ENCODE peak calls at places on chromosomes 6 and 20, in five cellular contexts. One of them, this sample, is unnamed.
A peak's percentile ranks its signal among the peaks of the same experiment; 100 is the strongest.

GRCh38 chr20:14193443-14193842 is 144.0 kb downstream of the FLRT3 start:
- DNase-seq in neural progenitor cell: peak; percentile 15
- DNase-seq in body of pancreas: no peak
- DNase-seq in ovary: no peak
- DNase-seq in mucosa of descending colon: no peak
- DNase-seq in this sample: no peak

GRCh38 chr20:3161316-3162079 is 1.8 kb upstream of the FASTKD5 start:
- DNase-seq in ovary: no peak
- DNase-seq in neural progenitor cell: no peak
- DNase-seq in mucosa of descending colon: no peak
- DNase-seq in body of pancreas: peak; percentile 6
- DNase-seq in this sample: no peak

GRCh38 chr6:12791371-12791770 is 74.8 kb downstream of the PHACTR1 start:
- DNase-seq in mucosa of descending colon: no peak
- DNase-seq in neural progenitor cell: no peak
- DNase-seq in ovary: no peak
- DNase-seq in body of pancreas: no peak
- DNase-seq in this sample: no peak

GRCh38 chr20:37490670-37491350 is 30.2 kb upstream of the NNAT start:
- DNase-seq in neural progenitor cell: no peak
- DNase-seq in body of pancreas: no peak
- DNase-seq in ovary: no peak
- DNase-seq in mucosa of descending colon: no peak
- DNase-seq in this sample: no peak

GRCh38 chr20:48772183-48772976 is 55.4 kb downstream of the PREX1 start:
- DNase-seq in mucosa of descending colon: peak; percentile 50
- DNase-seq in neural progenitor cell: no peak
- DNase-seq in ovary: no peak
- DNase-seq in body of pancreas: no peak
- DNase-seq in this sample: no peak

GRCh38 chr20:13991311-13991710 is 897 bp upstream of the SEL1L2 start:
- DNase-seq in neural progenitor cell: peak; percentile 18
- DNase-seq in body of pancreas: no peak
- DNase-seq in ovary: no peak
- DNase-seq in mucosa of descending colon: no peak
- DNase-seq in this sample: no peak

GRCh38 chr6:95087394-95088097 is 489.8 kb upstream of the MANEA start:
- DNase-seq in body of pancreas: no peak
- DNase-seq in mucosa of descending colon: no peak
- DNase-seq in neural progenitor cell: no peak
- DNase-seq in ovary: no peak
- DNase-seq in this sample: no peak

GRCh38 chr6:84284428-84285033 is 57.1 kb upstream of the CEP162 start:
- DNase-seq in neural progenitor cell: peak; percentile 47
- DNase-seq in ovary: no peak
- DNase-seq in mucosa of descending colon: no peak
- DNase-seq in body of pancreas: no peak
- DNase-seq in this sample: no peak

GRCh38 chr20:63048516-63049190 is 41.9 kb upstream of the BHLHE23 start:
- DNase-seq in neural progenitor cell: no peak
- DNase-seq in mucosa of descending colon: no peak
- DNase-seq in body of pancreas: no peak
- DNase-seq in ovary: no peak
- DNase-seq in this sample: no peak

GRCh38 chr6:169188051-169188863 is 65.4 kb downstream of the THBS2 start:
- DNase-seq in neural progenitor cell: no peak
- DNase-seq in ovary: no peak
- DNase-seq in mucosa of descending colon: no peak
- DNase-seq in body of pancreas: no peak
- DNase-seq in this sample: no peak

GRCh38 chr20:63453029-63453523 is 19.4 kb downstream of the KCNQ2 start:
- DNase-seq in ovary: no peak
- DNase-seq in mucosa of descending colon: no peak
- DNase-seq in body of pancreas: no peak
- DNase-seq in neural progenitor cell: no peak
- DNase-seq in this sample: no peak

GRCh38 chr6:150177260-150178246 is 34.7 kb downstream of the PPP1R14C start:
- DNase-seq in body of pancreas: no peak
- DNase-seq in neural progenitor cell: no peak
- DNase-seq in mucosa of descending colon: no peak
- DNase-seq in ovary: no peak
- DNase-seq in this sample: no peak

GRCh38 chr6:135195045-135195444 is 13.9 kb downstream of the MYB start:
- DNase-seq in mucosa of descending colon: no peak
- DNase-seq in neural progenitor cell: no peak
- DNase-seq in body of pancreas: no peak
- DNase-seq in ovary: no peak
- DNase-seq in this sample: no peak

GRCh38 chr6:34514593-34515472 is 41.3 kb downstream of the SPDEF start:
- DNase-seq in neural progenitor cell: peak; percentile 92
- DNase-seq in mucosa of descending colon: no peak
- DNase-seq in body of pancreas: no peak
- DNase-seq in ovary: peak; percentile 62
- DNase-seq in this sample: no peak

GRCh38 chr6:169251371-169251802 is 2.3 kb downstream of the THBS2 start:
- DNase-seq in mucosa of descending colon: no peak
- DNase-seq in neural progenitor cell: no peak
- DNase-seq in body of pancreas: no peak
- DNase-seq in ovary: no peak
- DNase-seq in this sample: no peak

GRCh38 chr6:137070303-137070702 is 25.5 kb upstream of the IL20RA start:
- DNase-seq in neural progenitor cell: no peak
- DNase-seq in mucosa of descending colon: no peak
- DNase-seq in body of pancreas: no peak
- DNase-seq in ovary: no peak
- DNase-seq in this sample: no peak

GRCh38 chr6:22367331-22367730 is 70.5 kb upstream of the PRL start:
- DNase-seq in neural progenitor cell: no peak
- DNase-seq in mucosa of descending colon: no peak
- DNase-seq in ovary: no peak
- DNase-seq in body of pancreas: no peak
- DNase-seq in this sample: no peak

GRCh38 chr6:53831956-53832660 is 37.3 kb downstream of the LRRC1 start:
- DNase-seq in ovary: no peak
- DNase-seq in neural progenitor cell: no peak
- DNase-seq in body of pancreas: no peak
- DNase-seq in mucosa of descending colon: no peak
- DNase-seq in this sample: no peak

GRCh38 chr6:53834134-53834533 is 39.3 kb downstream of the LRRC1 start:
- DNase-seq in mucosa of descending colon: no peak
- DNase-seq in ovary: no peak
- DNase-seq in neural progenitor cell: no peak
- DNase-seq in body of pancreas: no peak
- DNase-seq in this sample: no peak

GRCh38 chr6:53831081-53831839 is 36.5 kb downstream of the LRRC1 start:
- DNase-seq in body of pancreas: no peak
- DNase-seq in mucosa of descending colon: no peak
- DNase-seq in ovary: no peak
- DNase-seq in neural progenitor cell: no peak
- DNase-seq in this sample: no peak

GRCh38 chr6:53830356-53830755 is 35.6 kb downstream of the LRRC1 start:
- DNase-seq in mucosa of descending colon: no peak
- DNase-seq in body of pancreas: no peak
- DNase-seq in neural progenitor cell: no peak
- DNase-seq in ovary: no peak
- DNase-seq in this sample: no peak

GRCh38 chr6:53833147-53833546 is 38.3 kb downstream of the LRRC1 start:
- DNase-seq in neural progenitor cell: no peak
- DNase-seq in body of pancreas: no peak
- DNase-seq in mucosa of descending colon: no peak
- DNase-seq in ovary: no peak
- DNase-seq in this sample: no peak
- H3K4me1 ChIP-seq in neural progenitor cell: peaks cover 28% of the 10 kb centered on the region
- H3K4me1 ChIP-seq in body of pancreas: peaks cover 27% of the 10 kb centered on the region
- H3K4me1 ChIP-seq in mucosa of descending colon: peaks cover 42% of the 10 kb centered on the region
- H3K4me1 ChIP-seq in ovary: peaks cover 2% of the 10 kb centered on the region
- H3K4me1 ChIP-seq in this sample: no peaks in the 10 kb centered on the region

GRCh38 chr20:33312583-33312982 is 29.6 kb downstream of the BPIFB1 start:
- DNase-seq in ovary: no peak
- DNase-seq in body of pancreas: no peak
- DNase-seq in neural progenitor cell: no peak
- DNase-seq in mucosa of descending colon: no peak
- DNase-seq in this sample: no peak
- TF ChIP-seq CTCF in ovary: no peak
- TF ChIP-seq CTCF in body of pancreas: no peak
- TF ChIP-seq CTCF in neural progenitor cell: no peak
- TF ChIP-seq CTCF in mucosa of descending colon: no peak
- TF ChIP-seq CTCF in this sample: no peak

GRCh38 chr6:146287691-146288369 is 255.8 kb upstream of the RAB32 start:
- DNase-seq in body of pancreas: no peak
- DNase-seq in neural progenitor cell: no peak
- DNase-seq in mucosa of descending colon: no peak
- DNase-seq in ovary: no peak
- DNase-seq in this sample: no peak

GRCh38 chr6:146290589-146290901 is 253.1 kb upstream of the RAB32 start:
- DNase-seq in body of pancreas: no peak
- DNase-seq in neural progenitor cell: no peak
- DNase-seq in mucosa of descending colon: no peak
- DNase-seq in ovary: no peak
- DNase-seq in this sample: no peak

GRCh38 chr6:146289816-146290588 is 253.6 kb upstream of the RAB32 start:
- DNase-seq in body of pancreas: no peak
- DNase-seq in mucosa of descending colon: peak; percentile 13
- DNase-seq in ovary: no peak
- DNase-seq in neural progenitor cell: no peak
- DNase-seq in this sample: no peak

GRCh38 chr6:146295695-146296094 is 247.9 kb upstream of the RAB32 start:
- DNase-seq in neural progenitor cell: no peak
- DNase-seq in ovary: no peak
- DNase-seq in body of pancreas: no peak
- DNase-seq in mucosa of descending colon: no peak
- DNase-seq in this sample: no peak

GRCh38 chr6:146292506-146292905 is 251.1 kb upstream of the RAB32 start:
- DNase-seq in mucosa of descending colon: no peak
- DNase-seq in neural progenitor cell: no peak
- DNase-seq in body of pancreas: no peak
- DNase-seq in ovary: no peak
- DNase-seq in this sample: no peak
- H3K4me1 ChIP-seq in mucosa of descending colon: no peaks in the 10 kb centered on the region
- H3K4me1 ChIP-seq in neural progenitor cell: no peaks in the 10 kb centered on the region
- H3K4me1 ChIP-seq in body of pancreas: no peaks in the 10 kb centered on the region
- H3K4me1 ChIP-seq in ovary: no peaks in the 10 kb centered on the region
- H3K4me1 ChIP-seq in this sample: no peaks in the 10 kb centered on the region

GRCh38 chr6:168072266-168072665 is 6.7 kb downstream of the FRMD1 start:
- DNase-seq in ovary: no peak
- DNase-seq in body of pancreas: no peak
- DNase-seq in mucosa of descending colon: no peak
- DNase-seq in neural progenitor cell: no peak
- DNase-seq in this sample: no peak

GRCh38 chr6:168073937-168074730 is 4.9 kb downstream of the FRMD1 start:
- DNase-seq in mucosa of descending colon: no peak
- DNase-seq in ovary: no peak
- DNase-seq in neural progenitor cell: no peak
- DNase-seq in body of pancreas: no peak
- DNase-seq in this sample: no peak

GRCh38 chr6:168070804-168071203 is 8.2 kb downstream of the FRMD1 start:
- DNase-seq in ovary: no peak
- DNase-seq in neural progenitor cell: no peak
- DNase-seq in mucosa of descending colon: no peak
- DNase-seq in body of pancreas: no peak
- DNase-seq in this sample: no peak

GRCh38 chr6:168072730-168073129 is 6.3 kb downstream of the FRMD1 start:
- DNase-seq in body of pancreas: no peak
- DNase-seq in ovary: no peak
- DNase-seq in mucosa of descending colon: no peak
- DNase-seq in neural progenitor cell: no peak
- DNase-seq in this sample: no peak

GRCh38 chr6:168071620-168072019 is 7.4 kb downstream of the FRMD1 start:
- DNase-seq in body of pancreas: no peak
- DNase-seq in ovary: no peak
- DNase-seq in neural progenitor cell: no peak
- DNase-seq in mucosa of descending colon: no peak
- DNase-seq in this sample: no peak
- TF ChIP-seq CTCF in body of pancreas: peak; percentile 31
- TF ChIP-seq CTCF in ovary: no peak
- TF ChIP-seq CTCF in neural progenitor cell: peak; percentile 40
- TF ChIP-seq CTCF in mucosa of descending colon: no peak
- TF ChIP-seq CTCF in this sample: no peak

GRCh38 chr6:139776051-139776450 is 401.6 kb upstream of the CITED2 start:
- DNase-seq in body of pancreas: no peak
- DNase-seq in mucosa of descending colon: peak; percentile 58
- DNase-seq in neural progenitor cell: peak; percentile 79
- DNase-seq in ovary: no peak
- DNase-seq in this sample: no peak
- H3K4me1 ChIP-seq in body of pancreas: peaks cover 46% of the 10 kb centered on the region
- H3K4me1 ChIP-seq in mucosa of descending colon: no peaks in the 10 kb centered on the region
- H3K4me1 ChIP-seq in neural progenitor cell: peaks cover 49% of the 10 kb centered on the region
- H3K4me1 ChIP-seq in ovary: peaks cover 3% of the 10 kb centered on the region
- H3K4me1 ChIP-seq in this sample: no peaks in the 10 kb centered on the region

GRCh38 chr6:112004397-112005341 is 49.2 kb upstream of the CCN6 start:
- DNase-seq in ovary: no peak
- DNase-seq in neural progenitor cell: no peak
- DNase-seq in body of pancreas: no peak
- DNase-seq in mucosa of descending colon: peak; percentile 47
- DNase-seq in this sample: no peak

GRCh38 chr6:112007805-112008204 is 46.1 kb upstream of the CCN6 start:
- DNase-seq in ovary: peak; percentile 32
- DNase-seq in body of pancreas: no peak
- DNase-seq in mucosa of descending colon: peak; percentile 18
- DNase-seq in neural progenitor cell: no peak
- DNase-seq in this sample: no peak

GRCh38 chr6:112008482-112008881 is 45.4 kb upstream of the CCN6 start:
- DNase-seq in neural progenitor cell: no peak
- DNase-seq in body of pancreas: no peak
- DNase-seq in ovary: no peak
- DNase-seq in mucosa of descending colon: no peak
- DNase-seq in this sample: no peak

GRCh38 chr6:112010328-112010727 is 43.6 kb upstream of the CCN6 start:
- DNase-seq in mucosa of descending colon: no peak
- DNase-seq in neural progenitor cell: no peak
- DNase-seq in ovary: no peak
- DNase-seq in body of pancreas: no peak
- DNase-seq in this sample: no peak

DNA sequence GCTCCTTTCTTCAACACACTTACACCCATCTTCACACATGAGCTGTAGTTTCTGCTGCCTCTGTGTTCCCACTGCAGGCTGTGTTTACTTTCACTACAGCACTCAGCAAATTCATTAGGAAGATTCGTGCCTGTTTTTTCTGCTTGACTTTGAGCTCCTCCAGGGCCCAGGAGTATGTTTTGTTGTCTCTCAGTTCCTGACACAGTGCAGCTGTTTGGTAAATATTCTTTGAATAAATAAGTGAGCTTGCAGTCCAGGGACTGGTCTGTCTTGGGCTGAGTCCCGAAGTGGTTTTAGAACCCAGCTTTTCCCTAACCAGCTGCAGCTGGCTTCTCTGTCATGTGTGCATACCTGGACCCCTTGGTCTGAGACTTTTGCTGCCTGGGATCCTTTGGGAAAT is 46.6 kb upstream of the CCN6 start:
- DNase-seq in mucosa of descending colon: no peak
- DNase-seq in body of pancreas: no peak
- DNase-seq in neural progenitor cell: no peak
- DNase-seq in ovary: no peak
- DNase-seq in this sample: no peak
- TF ChIP-seq CTCF in mucosa of descending colon: no peak
- TF ChIP-seq CTCF in body of pancreas: no peak
- TF ChIP-seq CTCF in neural progenitor cell: no peak
- TF ChIP-seq CTCF in ovary: no peak
- TF ChIP-seq CTCF in this sample: no peak